ENCODE peak calls at places on chromosomes 13 and 19, in seven cellular contexts. L, M, O, X, B, J and H are unnamed samples.

GRCh38 chr13:79776538-79776937 is 295.6 kb downstream of the NDFIP2 start:
- DNase-seq in L (no peak), M (peak; percentile 24), J (no peak), B (no peak), X (no peak), O (no peak), H (no peak)

GRCh38 chr13:35882722-35883497 is 248.3 kb downstream of the DCLK1 start:
- DNase-seq in O (no peak), L (no peak), X (no peak), M (no peak), J (no peak), B (no peak), H (no peak)

GRCh38 chr19:33720691-33721682 is 75.7 kb upstream of the KCTD15 start:
- DNase-seq in O (no peak), X (peak; percentile 20), L (no peak), M (no peak), J (no peak), B (no peak), H (no peak)

GRCh38 chr19:8340341-8341096 is 2.5 kb downstream of the KANK3 start:
- DNase-seq in L (no peak), X (peak; percentile 50), J (no peak), M (no peak), O (no peak), B (no peak), H (no peak)

GRCh38 chr19:40474737-40475136 is 7.9 kb downstream of the SPTBN4 start:
- DNase-seq in O (no peak), J (no peak), L (no peak), B (no peak), X (no peak), M (no peak), H (no peak)

GRCh38 chr13:98961204-98962105 is 16.4 kb downstream of the DOCK9 start:
- DNase-seq in L (no peak), M (no peak), O (no peak), J (no peak), B (no peak), X (no peak), H (peak; percentile 15)

GRCh38 chr19:16153582-16154336 is 10.3 kb downstream of the HSH2D start:
- DNase-seq in B (no peak), J (peak; percentile 36), O (no peak), M (no peak), L (no peak), X (peak; percentile 63), H (no peak)

GRCh38 chr19:51086153-51086850 is 3.6 kb upstream of the KLK14 start:
- DNase-seq in L (no peak), J (no peak), M (no peak), O (peak; percentile 39), X (no peak), B (no peak), H (no peak)